ENCODE peak calls at places on chromosome 21, in six cellular contexts. P is tibial artery, J is pancreas, B is endothelial cell, X is upper lobe of left lung, I is HCT116. U is an unnamed sample.
A peak's percentile ranks its signal among the peaks of the same experiment; 100 is the strongest.

GRCh38 chr21:29371464-29371863 is 72.7 kb downstream of the BACH1 start:
- DNase-seq in P (no peak), J (no peak), B (no peak), X (no peak), I (no peak), U (no peak)

GRCh38 chr21:39852726-39853510 is 14.3 kb upstream of the PCP4 start:
- DNase-seq in P (no peak), J (no peak), B (no peak), X (no peak), I (no peak), U (no peak)

GRCh38 chr21:26743524-26743923 is 101.7 kb downstream of the ADAMTS1 start:
- DNase-seq in P (no peak), J (no peak), B (no peak), X (no peak), I (no peak), U (no peak)

GRCh38 chr21:34223376-34223775 is 140.4 kb upstream of the KCNE2 start:
- DNase-seq in P (no peak), J (no peak), B (no peak), X (no peak), I (no peak), U (no peak)

GRCh38 chr21:15731243-15731613 is 1.4 kb downstream of the USP25 start:
- DNase-seq in P (no peak), J (no peak), B (no peak), X (no peak), I (no peak), U (no peak)

GRCh38 chr21:38443110-38443509 is 55.2 kb downstream of the ERG start:
- DNase-seq in P (no peak), J (no peak), B (no peak), X (no peak), I (no peak), U (no peak)

GRCh38 chr21:18951291-18952038 is 547.9 kb upstream of the TMPRSS15 start:
- DNase-seq in P (no peak), J (no peak), B (peak; percentile 52), X (no peak), I (no peak), U (peak; percentile 13)

GRCh38 chr21:17613242-17613676 is 558 bp upstream of the BTG3 start:
- DNase-seq in P (peak; percentile 73), J (peak; percentile 58), B (no peak), X (peak; percentile 69), I (no peak), U (no peak)

GRCh38 chr21:19510653-19511052 is 1107.1 kb upstream of the TMPRSS15 start:
- DNase-seq in P (no peak), J (no peak), B (no peak), X (no peak), I (no peak), U (no peak)

GRCh38 chr21:19130379-19131028 is 726.9 kb upstream of the TMPRSS15 start:
- DNase-seq in P (no peak), J (no peak), B (no peak), X (no peak), I (no peak), U (no peak)

GRCh38 chr21:16608209-16608830 is 878.5 kb downstream of the USP25 start:
- DNase-seq in P (no peak), J (no peak), B (no peak), X (no peak), I (no peak), U (no peak)

GRCh38 chr21:27412530-27412929 is 445.6 kb upstream of the ADAMTS5 start:
- DNase-seq in P (no peak), J (no peak), B (no peak), X (no peak), I (no peak), U (no peak)

GRCh38 chr21:14545906-14546480 is at the start of gene SAMSN1:
- DNase-seq in P (no peak), J (no peak), B (no peak), X (no peak), I (no peak), U (no peak)

GRCh38 chr21:26140185-26140584 is 30.4 kb downstream of the APP start:
- DNase-seq in P (peak; percentile 72), J (no peak), B (no peak), X (no peak), I (peak; percentile 90), U (no peak)

GRCh38 chr21:17693801-17694200 is 81.1 kb upstream of the BTG3 start:
- DNase-seq in P (no peak), J (no peak), B (no peak), X (no peak), I (no peak), U (no peak)

GRCh38 chr21:15121655-15122120 is 56.9 kb upstream of the NRIP1 start:
- DNase-seq in P (no peak), J (peak; percentile 38), B (no peak), X (no peak), I (no peak), U (peak; percentile 49)

GRCh38 chr21:38478782-38479181 is 19.5 kb downstream of the ERG start:
- DNase-seq in P (no peak), J (no peak), B (no peak), X (no peak), I (no peak), U (no peak)

GRCh38 chr21:29271927-29272333 is 26.8 kb upstream of the BACH1 start:
- DNase-seq in P (no peak), J (no peak), B (no peak), X (no peak), I (no peak), U (no peak)

GRCh38 chr21:26966360-26966977 is 419 bp downstream of the ADAMTS5 start:
- DNase-seq in P (peak; percentile 65), J (no peak), B (no peak), X (peak; percentile 83), I (no peak), U (no peak)

DNA sequence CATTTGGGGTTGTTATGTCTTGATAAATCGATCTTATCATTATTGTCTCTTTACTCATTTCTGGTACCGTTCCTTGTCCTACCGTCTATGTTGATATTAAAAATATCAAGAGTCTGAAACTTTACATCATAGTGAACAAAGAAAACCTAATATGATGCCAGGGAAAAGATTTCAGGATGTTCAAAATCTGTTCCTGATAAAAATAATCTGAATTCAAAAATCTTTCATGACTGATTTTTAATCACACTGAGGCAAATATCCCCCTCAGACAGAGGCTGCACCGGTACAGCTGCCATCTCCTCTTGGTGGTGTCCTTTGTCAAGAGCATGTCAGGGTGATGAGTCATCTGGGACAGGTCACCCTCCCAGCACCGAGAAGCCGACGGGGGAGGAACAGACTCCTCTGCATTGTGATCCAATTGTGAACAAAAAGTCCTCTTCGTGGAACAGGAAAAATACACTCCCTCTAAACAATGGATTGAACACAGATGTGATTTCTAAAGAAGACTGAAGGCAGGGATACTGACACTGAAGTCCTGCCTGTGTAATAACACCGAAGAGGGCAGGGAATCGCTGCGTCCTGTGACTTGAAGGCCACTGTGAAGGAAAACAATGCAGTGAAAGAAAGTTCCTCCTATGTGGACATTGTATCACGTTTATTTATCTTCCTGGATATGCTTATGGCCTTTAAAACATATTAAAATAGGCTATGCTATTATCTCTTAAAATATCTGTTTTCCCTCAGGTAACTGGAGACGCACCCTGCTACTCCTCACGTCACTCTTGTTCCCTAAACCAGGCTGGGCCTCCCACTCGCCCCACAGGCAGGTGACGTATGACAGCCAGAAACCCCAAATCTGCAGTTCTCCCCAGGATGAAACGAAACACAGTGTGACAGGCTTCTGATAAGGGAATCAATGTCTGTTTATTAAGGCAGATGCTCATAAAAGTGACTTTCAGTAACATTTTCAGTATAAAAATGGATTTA is 4.3 kb upstream of the SPATC1L start:
- DNase-seq in P (peak; percentile 64), J (no peak), B (no peak), X (no peak), I (peak; percentile 28), U (peak; percentile 80)
- TF ChIP-seq CTCF in P (no peak), J (no peak), B (no peak), X (no peak), I (no peak), U (no peak)

GRCh38 chr21:41121785-41122415 is 46.1 kb upstream of the BACE2 start:
- DNase-seq in P (peak; percentile 92), J (peak; percentile 90), B (peak; percentile 87), X (no peak), I (peak; percentile 73), U (peak; percentile 54)
- TF ChIP-seq CTCF in P (peak; percentile 97), J (peak; percentile 79), B (peak; percentile 81), X (peak; percentile 81), I (peak; percentile 98), U (peak; percentile 97)

DNA sequence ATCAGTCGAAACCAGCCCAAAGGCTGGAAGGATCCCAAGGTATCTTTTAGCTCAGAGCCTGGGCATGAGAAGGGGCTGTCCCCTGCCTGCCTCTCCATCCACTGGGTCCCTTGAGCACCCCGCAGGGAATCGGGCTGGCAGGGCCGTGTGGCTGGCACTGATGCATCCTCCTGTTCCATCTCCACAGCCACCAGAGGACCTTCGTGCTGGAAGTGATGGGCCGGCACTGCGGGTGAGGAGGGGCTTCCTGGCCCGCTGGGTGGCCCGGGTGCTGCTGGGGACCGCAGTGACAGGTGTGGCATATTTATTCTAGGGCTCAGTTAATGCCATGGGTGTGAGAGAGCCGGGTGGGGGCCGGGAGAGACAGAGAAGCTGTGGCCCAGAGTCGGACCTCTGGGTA is 13.6 kb downstream of the PFKL start:
- DNase-seq in P (no peak), J (no peak), B (no peak), X (peak; percentile 62), I (no peak), U (no peak)
- TF ChIP-seq CTCF in P (no peak), J (no peak), B (no peak), X (no peak), I (no peak), U (no peak)

GRCh38 chr21:32278068-32278467 is 781 bp downstream of the MIS18A start:
- DNase-seq in P (no peak), J (no peak), B (no peak), X (no peak), I (no peak), U (no peak)

GRCh38 chr21:32281531-32281930 is 2.7 kb upstream of the MIS18A start:
- DNase-seq in P (no peak), J (no peak), B (no peak), X (no peak), I (no peak), U (no peak)

GRCh38 chr21:32276671-32277070 is 2.2 kb downstream of the MIS18A start:
- DNase-seq in P (no peak), J (no peak), B (no peak), X (no peak), I (no peak), U (no peak)

GRCh38 chr21:32279377-32279680 is 480 bp upstream of the MIS18A start:
- DNase-seq in P (no peak), J (no peak), B (no peak), X (no peak), I (no peak), U (no peak)

DNA sequence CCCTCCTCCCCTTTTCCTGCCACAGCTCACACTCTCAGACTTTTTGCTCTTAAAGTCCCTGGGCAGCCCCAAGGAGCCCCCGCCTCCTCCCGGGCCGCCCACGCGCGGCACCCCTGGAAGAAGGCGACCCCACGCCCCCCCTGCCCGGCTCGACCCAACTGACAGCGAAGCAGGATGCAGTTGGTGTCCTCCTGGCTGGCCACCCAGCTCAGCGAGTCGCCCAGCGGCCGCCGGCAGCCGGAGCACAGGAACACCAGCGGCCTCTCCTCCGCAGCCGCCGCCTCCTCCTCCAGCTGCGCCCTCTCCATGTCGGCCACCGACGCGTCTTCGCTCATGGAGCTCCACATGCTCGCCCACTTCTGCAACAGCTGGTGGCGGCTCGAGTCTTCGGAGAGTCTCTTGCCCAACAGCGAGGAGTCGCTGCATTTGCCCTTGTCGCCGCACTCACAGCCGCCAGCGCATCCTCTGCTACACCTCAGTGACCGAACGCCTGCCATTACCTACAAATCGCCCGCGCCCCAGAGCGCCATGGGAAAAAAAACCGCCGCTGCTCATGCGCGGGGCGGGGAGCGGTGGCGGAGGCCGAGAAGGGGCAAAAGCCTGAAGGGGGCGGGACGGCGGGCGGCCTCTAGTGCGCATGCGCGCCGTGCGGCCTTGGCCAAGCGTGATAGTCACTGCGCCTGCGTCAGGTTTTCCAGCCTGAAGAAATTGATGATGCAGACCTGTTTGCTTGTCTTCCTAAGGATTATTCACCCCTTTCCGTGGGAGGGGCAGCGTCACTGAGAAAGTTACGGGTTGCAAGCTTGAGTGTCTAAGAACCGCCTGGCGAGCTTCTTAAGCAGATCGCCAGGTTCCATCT is at the start of gene MIS18A:
- DNase-seq in P (peak; percentile 97), J (peak; percentile 99), B (peak; percentile 99), X (peak; percentile 99), I (peak; percentile 85), U (peak; percentile 80)
- TF ChIP-seq CTCF in P (no peak), J (no peak), B (no peak), X (peak; percentile 23), I (no peak), U (no peak)

U was measured in LNCaP clone FGC.